ENCODE peak calls at places on chromosomes 16 and 17, in seven cellular contexts. G, Z, P, L, J, X and R are unnamed samples.

GRCh38 chr17:58317421-58318064 is 11.1 kb downstream of the TSPOAP1 start:
- DNase-seq in J (peak; percentile 87), Z (no peak), P (peak; percentile 56), X (peak; percentile 61), G (no peak), L (peak; percentile 63), R (peak; percentile 92)

GRCh38 chr16:12016166-12016947 is 39.8 kb downstream of the SNX29 start:
- DNase-seq in P (no peak), J (no peak), G (no peak), Z (no peak), L (no peak), X (peak; percentile 56), R (no peak)

GRCh38 chr17:6831662-6832263 is at the start of gene TEKT1:
- DNase-seq in P (peak; percentile 81), X (peak; percentile 85), Z (peak; percentile 52), L (peak; percentile 9), G (peak; percentile 74), J (peak; percentile 86), R (peak; percentile 86)

GRCh38 chr16:70419384-70420327 is 19.2 kb downstream of the ST3GAL2 start:
- DNase-seq in P (no peak), Z (no peak), G (no peak), L (no peak), J (no peak), X (no peak), R (no peak)

GRCh38 chr17:66994943-66995535 is 30.5 kb downstream of the CACNG4 start:
- DNase-seq in Z (no peak), J (no peak), L (no peak), X (no peak), G (no peak), P (no peak), R (no peak)

GRCh38 chr16:30092373-30093010 is 768 bp upstream of the TBX6 start:
- DNase-seq in P (peak; percentile 79), J (peak; percentile 87), Z (peak; percentile 84), L (peak; percentile 85), G (peak; percentile 92), X (peak; percentile 76), R (peak; percentile 85)

GRCh38 chr16:84559311-84559932 is 55.0 kb upstream of the MEAK7 start:
- DNase-seq in J (no peak), G (no peak), P (no peak), X (no peak), L (no peak), Z (no peak), R (no peak)

GRCh38 chr16:58792188-58792587 is 58.1 kb upstream of the GOT2 start:
- DNase-seq in G (no peak), Z (no peak), X (no peak), J (no peak), P (no peak), L (no peak), R (no peak)

GRCh38 chr17:73286863-73287296 is 24.9 kb downstream of the CDC42EP4 start:
- DNase-seq in L (no peak), X (peak; percentile 73), Z (no peak), J (no peak), P (no peak), G (no peak), R (no peak)

GRCh38 chr17:16343569-16343968 is 9.7 kb downstream of the CENPV start:
- DNase-seq in Z (no peak), L (no peak), X (no peak), G (no peak), P (no peak), J (no peak), R (no peak)

GRCh38 chr16:85690469-85691064 is 1.8 kb upstream of the GINS2 start:
- DNase-seq in G (no peak), X (peak; percentile 7), J (no peak), Z (no peak), P (no peak), L (no peak), R (no peak)

GRCh38 chr16:70391881-70392481 is 45.3 kb downstream of the DDX19A start:
- DNase-seq in G (peak; percentile 62), J (no peak), P (no peak), X (peak; percentile 47), L (no peak), Z (no peak), R (peak; percentile 28)

GRCh38 chr17:77841742-77842141 is 116.8 kb upstream of the TNRC6C start:
- DNase-seq in X (no peak), Z (no peak), P (no peak), L (no peak), J (no peak), G (no peak), R (no peak)

GRCh38 chr17:35713069-35713728 is 18.2 kb upstream of the RASL10B start:
- DNase-seq in X (peak; percentile 89), Z (no peak), G (no peak), P (no peak), J (no peak), L (no peak), R (no peak)

GRCh38 chr16:21994856-21995465 is 6.0 kb downstream of the PDZD9 start:
- DNase-seq in P (no peak), G (no peak), L (no peak), Z (no peak), X (no peak), J (no peak), R (no peak)

GRCh38 chr16:79932564-79932963 is 332.0 kb upstream of the MAF start:
- DNase-seq in G (no peak), P (no peak), L (no peak), J (no peak), X (peak; percentile 5), Z (no peak), R (no peak)

GRCh38 chr16:8577678-8578304 is 12.5 kb downstream of the TMEM114 start:
- DNase-seq in L (no peak), P (no peak), X (no peak), J (no peak), G (no peak), Z (no peak), R (no peak)

GRCh38 chr17:41907633-41908539 is 10.9 kb downstream of the ACLY start:
- DNase-seq in X (peak; percentile 74), J (no peak), P (no peak), G (no peak), L (no peak), Z (no peak), R (peak; percentile 98)

GRCh38 chr16:88279998-88280397 is 102.8 kb upstream of the ZNF469 start:
- DNase-seq in X (no peak), J (no peak), L (no peak), G (no peak), Z (no peak), P (no peak), R (no peak)

GRCh38 chr16:31033709-31034492 is 543 bp downstream of the STX4 start:
- DNase-seq in Z (peak; percentile 93), G (peak; percentile 94), L (peak; percentile 91), P (peak; percentile 93), X (peak; percentile 85), J (peak; percentile 87), R (peak; percentile 97)

GRCh38 chr17:19720631-19721426 is 4.4 kb upstream of the SLC47A2 start:
- DNase-seq in L (no peak), J (no peak), G (no peak), P (no peak), Z (no peak), X (no peak), R (no peak)

GRCh38 chr16:72285324-72285723 is 113.4 kb upstream of the PMFBP1 start:
- DNase-seq in J (no peak), Z (no peak), P (no peak), X (no peak), L (no peak), G (no peak), R (no peak)

GRCh38 chr16:1650131-1650530 is 27.9 kb upstream of the JPT2 start:
- DNase-seq in G (no peak), Z (no peak), J (no peak), L (no peak), X (no peak), P (no peak), R (no peak)

GRCh38 chr17:39666231-39666600 is 1.1 kb downstream of the TCAP start:
- DNase-seq in G (no peak), Z (peak; percentile 43), X (no peak), L (no peak), P (no peak), J (no peak), R (peak; percentile 28)

GRCh38 chr16:84562174-84562815 is 55.6 kb downstream of the COTL1 start:
- DNase-seq in J (peak; percentile 60), Z (no peak), G (no peak), L (no peak), P (no peak), X (no peak), R (no peak)

GRCh38 chr17:16929757-16930520 is 42.0 kb downstream of the TNFRSF13B start:
- DNase-seq in G (no peak), P (no peak), J (no peak), X (no peak), Z (no peak), L (no peak), R (no peak)